ENCODE peak calls at places on chromosomes 6 and 20, in six cellular contexts. E, Q, R, G, L and O are unnamed samples.

GRCh38 chr6:141103246-141103645 is 1029.5 kb upstream of the GJE1 start:
- DNase-seq in R (no peak), E (peak; percentile 66), Q (no peak), L (peak; percentile 5), G (no peak), O (peak; percentile 44)

GRCh38 chr20:23231561-23232218 is 118.9 kb upstream of the NXT1 start:
- DNase-seq in R (no peak), G (peak; percentile 58), L (peak; percentile 59), Q (no peak), E (no peak), O (no peak)

GRCh38 chr20:49276201-49276894 is 1.5 kb downstream of the ZNFX1 start:
- DNase-seq in L (peak; percentile 41), Q (peak; percentile 20), E (peak; percentile 90), R (peak; percentile 63), G (no peak), O (no peak)

GRCh38 chr6:135066806-135067205 is 12.2 kb upstream of the HBS1L start:
- DNase-seq in Q (no peak), G (no peak), R (peak; percentile 29), L (no peak), E (no peak), O (no peak)

GRCh38 chr20:25077610-25078169 is 4.3 kb downstream of the VSX1 start:
- DNase-seq in L (peak; percentile 29), R (peak; percentile 13), G (no peak), Q (peak; percentile 53), E (no peak), O (peak; percentile 15)

GRCh38 chr20:1283522-1284210 is 17.6 kb downstream of the SNPH start:
- DNase-seq in G (no peak), Q (no peak), L (no peak), E (no peak), R (no peak), O (no peak)

GRCh38 chr6:129353067-129353466 is 356.9 kb downstream of the ARHGAP18 start:
- DNase-seq in E (no peak), R (no peak), Q (no peak), G (no peak), L (no peak), O (no peak)

GRCh38 chr6:39495640-39496039 is 173.1 kb upstream of the KCNK16 start:
- DNase-seq in L (no peak), G (no peak), E (no peak), R (no peak), Q (no peak), O (no peak)

GRCh38 chr6:53992522-53992921 is 118.7 kb upstream of the MLIP start:
- DNase-seq in L (no peak), E (no peak), R (no peak), G (no peak), Q (no peak), O (no peak)

GRCh38 chr6:26568601-26569432 is 27.9 kb upstream of the ABT1 start:
- DNase-seq in R (peak; percentile 98), G (peak; percentile 91), E (peak; percentile 88), L (peak; percentile 81), Q (peak; percentile 96), O (peak; percentile 81)

GRCh38 chr6:10690651-10691445 is 3.6 kb downstream of the C6orf52 start:
- DNase-seq in L (no peak), E (no peak), G (no peak), R (no peak), Q (no peak), O (peak; percentile 20)

GRCh38 chr20:21102691-21103311 is 3.4 kb downstream of the LINC00237 start:
- DNase-seq in E (no peak), Q (no peak), L (peak; percentile 45), R (peak; percentile 47), G (no peak), O (no peak)